ENCODE peak calls at places on chromosomes 7 and 10, in eight cellular contexts. One of them, this sample, is unnamed.
A peak's percentile ranks its signal among the peaks of the same experiment; 100 is the strongest.

GRCh38 chr7:107958764-107959526 is 44.0 kb downstream of the LAMB1 start:
- DNase-seq in IMR-90: peak; percentile 90
- DNase-seq in body of pancreas: peak; percentile 42
- DNase-seq in psoas muscle: no peak
- DNase-seq in lower lobe of right lung: no peak
- DNase-seq in thoracic aorta: no peak
- DNase-seq in OCI-LY7: no peak
- DNase-seq in heart right ventricle: no peak
- DNase-seq in this sample: peak; percentile 57

GRCh38 chr10:7117806-7118674 is 292.8 kb downstream of the SFMBT2 start:
- DNase-seq in IMR-90: no peak
- DNase-seq in body of pancreas: no peak
- DNase-seq in psoas muscle: no peak
- DNase-seq in lower lobe of right lung: no peak
- DNase-seq in thoracic aorta: no peak
- DNase-seq in OCI-LY7: no peak
- DNase-seq in heart right ventricle: no peak
- DNase-seq in this sample: no peak

GRCh38 chr10:112503643-112504042 is 56.6 kb downstream of the VTI1A start:
- DNase-seq in IMR-90: no peak
- DNase-seq in body of pancreas: no peak
- DNase-seq in psoas muscle: no peak
- DNase-seq in lower lobe of right lung: no peak
- DNase-seq in thoracic aorta: no peak
- DNase-seq in OCI-LY7: no peak
- DNase-seq in heart right ventricle: no peak
- DNase-seq in this sample: no peak

GRCh38 chr7:32587431-32587948 is 92.2 kb downstream of the AVL9 start:
- DNase-seq in IMR-90: peak; percentile 89
- DNase-seq in body of pancreas: no peak
- DNase-seq in psoas muscle: no peak
- DNase-seq in lower lobe of right lung: no peak
- DNase-seq in thoracic aorta: no peak
- DNase-seq in OCI-LY7: no peak
- DNase-seq in heart right ventricle: no peak
- DNase-seq in this sample: no peak

GRCh38 chr10:119313645-119314044 is 106.3 kb downstream of the GRK5 start:
- DNase-seq in IMR-90: no peak
- DNase-seq in body of pancreas: no peak
- DNase-seq in psoas muscle: no peak
- DNase-seq in lower lobe of right lung: no peak
- DNase-seq in thoracic aorta: no peak
- DNase-seq in OCI-LY7: no peak
- DNase-seq in heart right ventricle: no peak
- DNase-seq in this sample: no peak

GRCh38 chr10:36170943-36171501 is 528.9 kb upstream of the FZD8 start:
- DNase-seq in IMR-90: no peak
- DNase-seq in body of pancreas: no peak
- DNase-seq in psoas muscle: no peak
- DNase-seq in lower lobe of right lung: no peak
- DNase-seq in thoracic aorta: no peak
- DNase-seq in OCI-LY7: no peak
- DNase-seq in heart right ventricle: no peak
- DNase-seq in this sample: no peak

GRCh38 chr10:9285698-9286097 is 1231.2 kb downstream of the GATA3 start:
- DNase-seq in IMR-90: no peak
- DNase-seq in body of pancreas: no peak
- DNase-seq in psoas muscle: no peak
- DNase-seq in lower lobe of right lung: no peak
- DNase-seq in thoracic aorta: no peak
- DNase-seq in OCI-LY7: no peak
- DNase-seq in heart right ventricle: no peak
- DNase-seq in this sample: no peak

GRCh38 chr10:43781480-43782361 is 133.0 kb upstream of the ZNF32 start:
- DNase-seq in IMR-90: peak; percentile 15
- DNase-seq in body of pancreas: peak; percentile 57
- DNase-seq in psoas muscle: no peak
- DNase-seq in lower lobe of right lung: no peak
- DNase-seq in thoracic aorta: no peak
- DNase-seq in OCI-LY7: no peak
- DNase-seq in heart right ventricle: no peak
- DNase-seq in this sample: no peak

GRCh38 chr7:6435486-6436384 is 12.0 kb downstream of the DAGLB start:
- DNase-seq in IMR-90: peak; percentile 78
- DNase-seq in body of pancreas: peak; percentile 73
- DNase-seq in psoas muscle: peak; percentile 79
- DNase-seq in lower lobe of right lung: peak; percentile 84
- DNase-seq in thoracic aorta: peak; percentile 34
- DNase-seq in OCI-LY7: peak; percentile 84
- DNase-seq in heart right ventricle: peak; percentile 85
- DNase-seq in this sample: peak; percentile 89

GRCh38 chr10:31749293-31749692 is 179.3 kb downstream of the ARHGAP12 start:
- DNase-seq in IMR-90: peak; percentile 46
- DNase-seq in body of pancreas: peak; percentile 52
- DNase-seq in psoas muscle: peak; percentile 29
- DNase-seq in lower lobe of right lung: no peak
- DNase-seq in thoracic aorta: no peak
- DNase-seq in OCI-LY7: no peak
- DNase-seq in heart right ventricle: no peak
- DNase-seq in this sample: no peak

GRCh38 chr10:35195361-35196306 is 69.0 kb downstream of the CREM start:
- DNase-seq in IMR-90: peak; percentile 99
- DNase-seq in body of pancreas: peak; percentile 87
- DNase-seq in psoas muscle: peak; percentile 48
- DNase-seq in lower lobe of right lung: no peak
- DNase-seq in thoracic aorta: peak; percentile 50
- DNase-seq in OCI-LY7: peak; percentile 91
- DNase-seq in heart right ventricle: peak; percentile 30
- DNase-seq in this sample: peak; percentile 82

GRCh38 chr10:113305871-113306270 is 247.0 kb upstream of the HABP2 start:
- DNase-seq in IMR-90: peak; percentile 58
- DNase-seq in body of pancreas: no peak
- DNase-seq in psoas muscle: no peak
- DNase-seq in lower lobe of right lung: no peak
- DNase-seq in thoracic aorta: no peak
- DNase-seq in OCI-LY7: no peak
- DNase-seq in heart right ventricle: no peak
- DNase-seq in this sample: no peak

GRCh38 chr7:156515911-156516790 is 124.4 kb upstream of the RNF32 start:
- DNase-seq in IMR-90: no peak
- DNase-seq in body of pancreas: peak; percentile 51
- DNase-seq in psoas muscle: no peak
- DNase-seq in lower lobe of right lung: no peak
- DNase-seq in thoracic aorta: no peak
- DNase-seq in OCI-LY7: no peak
- DNase-seq in heart right ventricle: no peak
- DNase-seq in this sample: peak; percentile 72

GRCh38 chr10:117257701-117258100 is 16.8 kb downstream of the SLC18A2 start:
- DNase-seq in IMR-90: no peak
- DNase-seq in body of pancreas: no peak
- DNase-seq in psoas muscle: no peak
- DNase-seq in lower lobe of right lung: no peak
- DNase-seq in thoracic aorta: no peak
- DNase-seq in OCI-LY7: no peak
- DNase-seq in heart right ventricle: no peak
- DNase-seq in this sample: no peak

GRCh38 chr7:2714636-2715035 is 26.6 kb downstream of the AMZ1 start:
- DNase-seq in IMR-90: no peak
- DNase-seq in body of pancreas: no peak
- DNase-seq in psoas muscle: no peak
- DNase-seq in lower lobe of right lung: no peak
- DNase-seq in thoracic aorta: no peak
- DNase-seq in OCI-LY7: no peak
- DNase-seq in heart right ventricle: no peak
- DNase-seq in this sample: no peak

GRCh38 chr7:104794154-104794553 is 219.9 kb upstream of the KMT2E start:
- DNase-seq in IMR-90: no peak
- DNase-seq in body of pancreas: no peak
- DNase-seq in psoas muscle: no peak
- DNase-seq in lower lobe of right lung: no peak
- DNase-seq in thoracic aorta: no peak
- DNase-seq in OCI-LY7: no peak
- DNase-seq in heart right ventricle: no peak
- DNase-seq in this sample: no peak

GRCh38 chr10:125154529-125154928 is 5.8 kb downstream of the CTBP2 start:
- DNase-seq in IMR-90: no peak
- DNase-seq in body of pancreas: no peak
- DNase-seq in psoas muscle: no peak
- DNase-seq in lower lobe of right lung: no peak
- DNase-seq in thoracic aorta: no peak
- DNase-seq in OCI-LY7: no peak
- DNase-seq in heart right ventricle: no peak
- DNase-seq in this sample: peak; percentile 8

GRCh38 chr7:35799846-35800717 is 775 bp upstream of the SEPTIN7 start:
- DNase-seq in IMR-90: peak; percentile 82
- DNase-seq in body of pancreas: peak; percentile 88
- DNase-seq in psoas muscle: peak; percentile 88
- DNase-seq in lower lobe of right lung: peak; percentile 92
- DNase-seq in thoracic aorta: peak; percentile 60
- DNase-seq in OCI-LY7: peak; percentile 97
- DNase-seq in heart right ventricle: peak; percentile 87
- DNase-seq in this sample: peak; percentile 90
- H3K4me3 ChIP-seq in IMR-90: peak overlapping the region; percentile 92
- H3K4me3 ChIP-seq in body of pancreas: peak overlapping the region; percentile 27
- H3K4me3 ChIP-seq in psoas muscle: peak overlapping the region; percentile 79
- H3K4me3 ChIP-seq in lower lobe of right lung: peak overlapping the region; percentile 87
- H3K4me3 ChIP-seq in thoracic aorta: peak overlapping the region; percentile 98
- H3K4me3 ChIP-seq in OCI-LY7: peak overlapping the region; percentile 89
- H3K4me3 ChIP-seq in heart right ventricle: peak overlapping the region; percentile 81
- H3K4me3 ChIP-seq in this sample: peak overlapping the region; percentile 40

DNA sequence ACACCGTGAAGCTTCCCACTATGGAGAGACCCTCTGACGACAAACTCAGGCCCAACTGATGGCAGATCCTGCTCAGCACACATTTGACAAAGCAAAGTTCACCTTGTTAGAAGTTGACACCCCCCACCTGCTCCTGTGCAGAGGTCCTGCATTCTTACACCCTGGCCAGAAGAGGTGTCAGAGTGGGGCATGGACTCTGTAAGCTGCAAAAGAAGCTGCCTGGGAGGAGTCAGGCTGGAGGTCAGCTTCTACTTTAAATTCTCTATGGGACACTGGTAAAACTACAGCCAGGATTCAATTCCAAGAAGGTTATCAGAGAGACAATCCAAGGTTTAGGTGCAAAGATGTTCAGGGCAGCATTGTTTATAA is 20.0 kb upstream of the TNS3 start:
- DNase-seq in IMR-90: no peak
- DNase-seq in body of pancreas: no peak
- DNase-seq in psoas muscle: no peak
- DNase-seq in lower lobe of right lung: no peak
- DNase-seq in thoracic aorta: no peak
- DNase-seq in OCI-LY7: no peak
- DNase-seq in heart right ventricle: no peak
- DNase-seq in this sample: no peak
- H3K27ac ChIP-seq in IMR-90: peak overlapping the region; percentile 73
- H3K27ac ChIP-seq in body of pancreas: peak overlapping the region; percentile 9
- H3K27ac ChIP-seq in psoas muscle: no peak overlapping the region
- H3K27ac ChIP-seq in lower lobe of right lung: no peak overlapping the region
- H3K27ac ChIP-seq in thoracic aorta: no peak overlapping the region
- H3K27ac ChIP-seq in OCI-LY7: peak overlapping the region; percentile 86
- H3K27ac ChIP-seq in heart right ventricle: no peak overlapping the region
- H3K27ac ChIP-seq in this sample: no peak overlapping the region

GRCh38 chr10:70502406-70502805 is 23.8 kb downstream of the PALD1 start:
- DNase-seq in IMR-90: peak; percentile 63
- DNase-seq in body of pancreas: no peak
- DNase-seq in psoas muscle: no peak
- DNase-seq in lower lobe of right lung: no peak
- DNase-seq in thoracic aorta: no peak
- DNase-seq in OCI-LY7: no peak
- DNase-seq in heart right ventricle: no peak
- DNase-seq in this sample: no peak

GRCh38 chr10:70509376-70509775 is 30.8 kb downstream of the PALD1 start:
- DNase-seq in IMR-90: no peak
- DNase-seq in body of pancreas: no peak
- DNase-seq in psoas muscle: no peak
- DNase-seq in lower lobe of right lung: no peak
- DNase-seq in thoracic aorta: no peak
- DNase-seq in OCI-LY7: no peak
- DNase-seq in heart right ventricle: peak; percentile 37
- DNase-seq in this sample: peak; percentile 47

GRCh38 chr10:70503776-70504175 is 25.2 kb downstream of the PALD1 start:
- DNase-seq in IMR-90: no peak
- DNase-seq in body of pancreas: no peak
- DNase-seq in psoas muscle: no peak
- DNase-seq in lower lobe of right lung: no peak
- DNase-seq in thoracic aorta: no peak
- DNase-seq in OCI-LY7: peak; percentile 73
- DNase-seq in heart right ventricle: no peak
- DNase-seq in this sample: no peak

GRCh38 chr10:70508912-70509366 is 30.4 kb downstream of the PALD1 start:
- DNase-seq in IMR-90: peak; percentile 28
- DNase-seq in body of pancreas: peak; percentile 42
- DNase-seq in psoas muscle: peak; percentile 60
- DNase-seq in lower lobe of right lung: peak; percentile 56
- DNase-seq in thoracic aorta: no peak
- DNase-seq in OCI-LY7: peak; percentile 83
- DNase-seq in heart right ventricle: peak; percentile 64
- DNase-seq in this sample: peak; percentile 36

DNA sequence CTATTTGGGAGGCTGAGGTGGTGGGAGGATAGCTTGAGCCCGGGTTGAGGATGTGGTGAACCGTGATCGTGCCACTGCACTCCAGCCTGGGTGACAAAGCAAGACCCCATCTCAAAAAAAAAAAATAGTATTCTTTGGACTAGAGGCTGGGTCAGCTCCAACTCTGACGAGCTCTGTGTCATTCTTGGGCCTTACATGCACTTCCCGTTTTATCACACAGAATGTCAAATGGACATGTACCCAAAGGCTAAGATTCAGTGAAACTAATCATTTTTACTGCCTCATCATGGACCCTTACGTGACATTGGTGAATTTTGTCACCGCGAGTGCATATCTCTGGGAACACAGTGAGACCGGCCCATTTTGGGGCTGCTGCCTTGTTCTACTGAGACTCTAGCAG is 27.3 kb downstream of the PALD1 start:
- DNase-seq in IMR-90: no peak
- DNase-seq in body of pancreas: no peak
- DNase-seq in psoas muscle: no peak
- DNase-seq in lower lobe of right lung: no peak
- DNase-seq in thoracic aorta: no peak
- DNase-seq in OCI-LY7: no peak
- DNase-seq in heart right ventricle: no peak
- DNase-seq in this sample: no peak
- TF ChIP-seq CTCF in IMR-90: no peak
- TF ChIP-seq CTCF in body of pancreas: no peak
- TF ChIP-seq CTCF in psoas muscle: no peak
- TF ChIP-seq CTCF in lower lobe of right lung: no peak
- TF ChIP-seq CTCF in thoracic aorta: no peak
- TF ChIP-seq CTCF in OCI-LY7: no peak
- TF ChIP-seq CTCF in heart right ventricle: no peak
- TF ChIP-seq CTCF in this sample: no peak

DNA sequence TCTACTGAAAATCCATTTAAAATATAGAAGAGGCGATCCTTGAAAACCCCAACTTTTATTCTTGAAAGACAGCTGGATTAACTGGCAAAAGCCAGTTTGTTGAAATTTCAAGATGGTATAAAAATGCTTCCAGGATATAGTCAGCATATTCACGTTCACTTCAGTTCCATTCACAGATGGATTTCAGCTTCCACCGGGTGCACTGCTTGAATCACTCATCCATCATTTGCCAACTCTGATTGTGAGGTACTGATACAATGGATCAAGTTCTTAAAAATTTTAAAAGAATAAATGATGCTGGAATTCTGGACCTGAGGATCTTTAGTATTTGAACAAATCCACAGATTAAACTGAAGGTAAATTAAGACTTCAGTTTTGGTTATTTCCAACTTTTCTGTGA is 2.4 kb downstream of the PURB start:
- DNase-seq in IMR-90: peak; percentile 26
- DNase-seq in body of pancreas: no peak
- DNase-seq in psoas muscle: no peak
- DNase-seq in lower lobe of right lung: no peak
- DNase-seq in thoracic aorta: no peak
- DNase-seq in OCI-LY7: no peak
- DNase-seq in heart right ventricle: no peak
- DNase-seq in this sample: no peak
- H3K4me3 ChIP-seq in IMR-90: peak overlapping the region; percentile 61
- H3K4me3 ChIP-seq in body of pancreas: no peak overlapping the region
- H3K4me3 ChIP-seq in psoas muscle: peak overlapping the region; percentile 97
- H3K4me3 ChIP-seq in lower lobe of right lung: peak overlapping the region; percentile 93
- H3K4me3 ChIP-seq in thoracic aorta: peak overlapping the region; percentile 92
- H3K4me3 ChIP-seq in OCI-LY7: peak overlapping the region; percentile 77
- H3K4me3 ChIP-seq in heart right ventricle: peak overlapping the region; percentile 21
- H3K4me3 ChIP-seq in this sample: no peak overlapping the region